ENCODE peak calls at places on chromosomes 4 and X, in six cellular contexts. N, Q, U, J, V and M are unnamed samples.

GRCh38 chrX:71911731-71912050 is 1.0 kb downstream of the NHSL2 start:
- DNase-seq in V (no peak), Q (no peak), U (no peak), N (no peak), J (no peak), M (peak; percentile 4)

GRCh38 chrX:31420711-31421151 is 348.9 kb upstream of the FTHL17 start:
- DNase-seq in Q (peak; percentile 55), U (no peak), J (peak; percentile 9), V (no peak), N (no peak), M (peak; percentile 82)

GRCh38 chr4:117783716-117784115 is 250.6 kb upstream of the NDST3 start:
- DNase-seq in U (no peak), N (no peak), J (peak; percentile 31), V (no peak), Q (peak; percentile 21), M (no peak)

GRCh38 chrX:9117851-9118250 is 83.9 kb upstream of the FAM9B start:
- DNase-seq in Q (no peak), N (no peak), U (no peak), V (no peak), J (no peak), M (no peak)

GRCh38 chrX:134431894-134432293 is 28.1 kb upstream of the HPRT1 start:
- DNase-seq in N (peak; percentile 22), Q (peak; percentile 68), U (no peak), J (no peak), V (no peak), M (peak; percentile 15)

GRCh38 chr4:184856277-184856609 is 30.5 kb upstream of the ACSL1 start:
- DNase-seq in Q (peak; percentile 9), J (no peak), U (no peak), V (no peak), N (peak; percentile 56), M (no peak)

GRCh38 chr4:145984563-145984962 is 45.9 kb upstream of the ZNF827 start:
- DNase-seq in V (no peak), U (no peak), N (no peak), J (no peak), Q (no peak), M (no peak)

GRCh38 chr4:68145261-68145660 is 15.6 kb upstream of the TMPRSS11F start:
- DNase-seq in V (no peak), U (no peak), N (no peak), J (no peak), Q (no peak), M (no peak)

GRCh38 chrX:4671344-4671743 is 957.9 kb upstream of the PRKX start:
- DNase-seq in V (no peak), U (no peak), N (no peak), Q (no peak), J (no peak), M (no peak)

GRCh38 chr4:46927201-46927600 is 18.2 kb upstream of the COX7B2 start:
- DNase-seq in Q (no peak), J (no peak), U (no peak), N (no peak), V (no peak), M (no peak)

GRCh38 chr4:77031544-77031943 is 44.2 kb downstream of the CCNI start:
- DNase-seq in Q (no peak), V (no peak), N (no peak), J (no peak), U (no peak), M (no peak)

GRCh38 chrX:154398668-154399526 is 720 bp downstream of the RPL10 start:
- DNase-seq in V (peak; percentile 93), N (peak; percentile 90), J (peak; percentile 77), U (peak; percentile 91), Q (peak; percentile 70), M (peak; percentile 77)

GRCh38 chr4:169397762-169398161 is 127.0 kb upstream of the SH3RF1 start:
- DNase-seq in U (no peak), J (no peak), V (no peak), Q (peak; percentile 65), N (no peak), M (no peak)

GRCh38 chrX:30230395-30230794 is at the start of gene MAGEB3:
- DNase-seq in V (no peak), N (no peak), J (no peak), Q (no peak), U (no peak), M (no peak)

GRCh38 chr4:14247767-14248166 is 620.2 kb upstream of the BOD1L1 start:
- DNase-seq in J (no peak), U (no peak), V (no peak), Q (no peak), N (no peak), M (no peak)

GRCh38 chr4:105198541-105198940 is 51.9 kb downstream of the TET2 start:
- DNase-seq in Q (no peak), U (no peak), J (no peak), V (no peak), N (no peak), M (no peak)

GRCh38 chrX:102712216-102712966 is at the start of gene GPRASP2:
- DNase-seq in J (no peak), V (peak; percentile 78), Q (peak; percentile 10), N (no peak), U (peak; percentile 59), M (peak; percentile 27)

GRCh38 chrX:13994681-13995080 is 35.0 kb downstream of the GEMIN8 start:
- DNase-seq in Q (no peak), U (no peak), J (no peak), N (no peak), V (no peak), M (no peak)

GRCh38 chrX:150761176-150761818 is 68.1 kb downstream of the MTMR1 start:
- DNase-seq in Q (no peak), V (no peak), J (no peak), U (peak; percentile 52), N (no peak), M (no peak)

GRCh38 chr4:103498161-103499070 is 221.4 kb downstream of the TACR3 start:
- DNase-seq in V (no peak), N (no peak), U (no peak), Q (peak; percentile 74), J (no peak), M (no peak)

GRCh38 chr4:124343711-124344110 is 368.8 kb downstream of the ANKRD50 start:
- DNase-seq in Q (no peak), U (no peak), J (no peak), N (no peak), V (no peak), M (no peak)

GRCh38 chr4:151921371-151921770 is 160.6 kb upstream of the GATB start:
- DNase-seq in Q (peak; percentile 23), J (no peak), U (no peak), N (no peak), V (no peak), M (no peak)